ENCODE peak calls at places on chromosomes 13 and 19, in four cellular contexts. One of them, this sample, is unnamed.

GRCh38 chr19:45152504-45153338 is 8.1 kb downstream of the NKPD1 start:
- DNase-seq in body of pancreas: peak; percentile 54
- DNase-seq in HAP-1: no peak
- DNase-seq in tibial nerve: peak; percentile 13
- DNase-seq in this sample: no peak

GRCh38 chr19:18174983-18175382 is 1.4 kb downstream of the IFI30 start:
- DNase-seq in HAP-1: no peak
- DNase-seq in body of pancreas: no peak
- DNase-seq in tibial nerve: no peak
- DNase-seq in this sample: no peak

GRCh38 chr13:32733685-32734084 is 147.4 kb downstream of the PDS5B start:
- DNase-seq in HAP-1: no peak
- DNase-seq in body of pancreas: no peak
- DNase-seq in tibial nerve: no peak
- DNase-seq in this sample: no peak

GRCh38 chr13:112710855-112711527 is 21.2 kb downstream of the ATP11A start:
- DNase-seq in tibial nerve: peak; percentile 52
- DNase-seq in HAP-1: no peak
- DNase-seq in body of pancreas: no peak
- DNase-seq in this sample: no peak

GRCh38 chr19:54266133-54266532 is 9.1 kb upstream of the LILRB5 start:
- DNase-seq in tibial nerve: peak; percentile 83
- DNase-seq in body of pancreas: peak; percentile 82
- DNase-seq in HAP-1: peak; percentile 32
- DNase-seq in this sample: no peak

GRCh38 chr19:11693505-11694499 is 44.9 kb downstream of the ZNF823 start:
- DNase-seq in HAP-1: peak; percentile 43
- DNase-seq in body of pancreas: peak; percentile 15
- DNase-seq in tibial nerve: no peak
- DNase-seq in this sample: no peak

GRCh38 chr19:48064509-48064908 is 20.6 kb upstream of the CABP5 start:
- DNase-seq in body of pancreas: no peak
- DNase-seq in tibial nerve: no peak
- DNase-seq in HAP-1: peak; percentile 7
- DNase-seq in this sample: no peak

GRCh38 chr13:101529419-101529818 is 76.9 kb downstream of the ITGBL1 start:
- DNase-seq in body of pancreas: peak; percentile 8
- DNase-seq in HAP-1: no peak
- DNase-seq in tibial nerve: peak; percentile 54
- DNase-seq in this sample: no peak

GRCh38 chr19:34345934-34346333 is 19.1 kb upstream of the GPI start:
- DNase-seq in body of pancreas: peak; percentile 66
- DNase-seq in HAP-1: peak; percentile 77
- DNase-seq in tibial nerve: peak; percentile 55
- DNase-seq in this sample: no peak

GRCh38 chr19:35534803-35535480 is 1.7 kb downstream of the GAPDHS start:
- DNase-seq in tibial nerve: no peak
- DNase-seq in body of pancreas: no peak
- DNase-seq in HAP-1: no peak
- DNase-seq in this sample: no peak

GRCh38 chr19:5357584-5357983 is 17.0 kb upstream of the PTPRS start:
- DNase-seq in HAP-1: no peak
- DNase-seq in tibial nerve: no peak
- DNase-seq in body of pancreas: no peak
- DNase-seq in this sample: no peak

GRCh38 chr19:13765395-13766094 is 1.2 kb downstream of the MRI1 start:
- DNase-seq in body of pancreas: no peak
- DNase-seq in tibial nerve: no peak
- DNase-seq in HAP-1: no peak
- DNase-seq in this sample: no peak

GRCh38 chr19:4744451-4745170 is 21.0 kb upstream of the DPP9 start:
- DNase-seq in HAP-1: no peak
- DNase-seq in body of pancreas: peak; percentile 67
- DNase-seq in tibial nerve: peak; percentile 22
- DNase-seq in this sample: no peak

GRCh38 chr19:50882188-50882587 is 8.9 kb downstream of the KLK2 start:
- DNase-seq in body of pancreas: no peak
- DNase-seq in tibial nerve: no peak
- DNase-seq in HAP-1: no peak
- DNase-seq in this sample: no peak

GRCh38 chr19:44476559-44477408 is 23.5 kb downstream of the ZNF180 start:
- DNase-seq in body of pancreas: no peak
- DNase-seq in tibial nerve: no peak
- DNase-seq in HAP-1: no peak
- DNase-seq in this sample: no peak

GRCh38 chr19:43700368-43701015 is 15.4 kb upstream of the IRGC start:
- DNase-seq in tibial nerve: peak; percentile 40
- DNase-seq in HAP-1: no peak
- DNase-seq in body of pancreas: peak; percentile 62
- DNase-seq in this sample: no peak

GRCh38 chr13:112522578-112522977 is 65.4 kb downstream of the TUBGCP3 start:
- DNase-seq in HAP-1: no peak
- DNase-seq in body of pancreas: no peak
- DNase-seq in tibial nerve: no peak
- DNase-seq in this sample: no peak

GRCh38 chr13:94558721-94559120 is 37.2 kb downstream of the TGDS start:
- DNase-seq in tibial nerve: no peak
- DNase-seq in body of pancreas: no peak
- DNase-seq in HAP-1: no peak
- DNase-seq in this sample: no peak

GRCh38 chr19:17985037-17985818 is 18.3 kb downstream of the KCNN1 start:
- DNase-seq in tibial nerve: no peak
- DNase-seq in body of pancreas: no peak
- DNase-seq in HAP-1: no peak
- DNase-seq in this sample: no peak

GRCh38 chr13:36819811-36820140 is 754 bp downstream of the RFXAP start:
- DNase-seq in tibial nerve: no peak
- DNase-seq in HAP-1: peak; percentile 42
- DNase-seq in body of pancreas: no peak
- DNase-seq in this sample: no peak

GRCh38 chr19:35436477-35437141 is 11.4 kb upstream of the FFAR2 start:
- DNase-seq in body of pancreas: peak; percentile 56
- DNase-seq in HAP-1: no peak
- DNase-seq in tibial nerve: peak; percentile 20
- DNase-seq in this sample: no peak

GRCh38 chr19:30284885-30285284 is 87.3 kb upstream of the ZNF536 start:
- DNase-seq in tibial nerve: no peak
- DNase-seq in body of pancreas: no peak
- DNase-seq in HAP-1: no peak
- DNase-seq in this sample: no peak

GRCh38 chr19:34126966-34127365 is 45.3 kb upstream of the LSM14A start:
- DNase-seq in body of pancreas: no peak
- DNase-seq in tibial nerve: no peak
- DNase-seq in HAP-1: no peak
- DNase-seq in this sample: no peak

GRCh38 chr13:69755101-69755500 is 352.5 kb upstream of the ATXN8OS start:
- DNase-seq in HAP-1: no peak
- DNase-seq in tibial nerve: no peak
- DNase-seq in body of pancreas: no peak
- DNase-seq in this sample: no peak

GRCh38 chr13:112928020-112928931 is 40.7 kb upstream of the MCF2L start:
- DNase-seq in tibial nerve: no peak
- DNase-seq in body of pancreas: no peak
- DNase-seq in HAP-1: no peak
- DNase-seq in this sample: no peak

GRCh38 chr19:55251296-55252081 is 7.3 kb downstream of the PPP6R1 start:
- DNase-seq in tibial nerve: no peak
- DNase-seq in HAP-1: no peak
- DNase-seq in body of pancreas: no peak
- DNase-seq in this sample: no peak

GRCh38 chr19:31254611-31255010 is 94.6 kb downstream of the TSHZ3 start:
- DNase-seq in tibial nerve: no peak
- DNase-seq in body of pancreas: no peak
- DNase-seq in HAP-1: no peak
- DNase-seq in this sample: no peak

GRCh38 chr13:99605417-99606321 is 104.4 kb downstream of the TM9SF2 start:
- DNase-seq in tibial nerve: peak; percentile 10
- DNase-seq in body of pancreas: peak; percentile 82
- DNase-seq in HAP-1: peak; percentile 17
- DNase-seq in this sample: no peak

GRCh38 chr19:54186934-54187381 is 2.4 kb downstream of the MBOAT7 start:
- DNase-seq in HAP-1: no peak
- DNase-seq in body of pancreas: peak; percentile 87
- DNase-seq in tibial nerve: no peak
- DNase-seq in this sample: no peak

GRCh38 chr13:26062853-26063444 is 11.1 kb upstream of the SHISA2 start:
- DNase-seq in HAP-1: peak; percentile 67
- DNase-seq in body of pancreas: peak; percentile 47
- DNase-seq in tibial nerve: peak; percentile 59
- DNase-seq in this sample: no peak

GRCh38 chr19:55172741-55173140 is 6.3 kb upstream of the DNAAF3 start:
- DNase-seq in tibial nerve: no peak
- DNase-seq in HAP-1: no peak
- DNase-seq in body of pancreas: no peak
- DNase-seq in this sample: no peak

GRCh38 chr13:110649551-110649950 is 34.2 kb downstream of the NAXD start:
- DNase-seq in body of pancreas: no peak
- DNase-seq in HAP-1: no peak
- DNase-seq in tibial nerve: no peak
- DNase-seq in this sample: no peak

GRCh38 chr13:110647365-110647737 is 32.0 kb downstream of the NAXD start:
- DNase-seq in tibial nerve: no peak
- DNase-seq in HAP-1: no peak
- DNase-seq in body of pancreas: no peak
- DNase-seq in this sample: no peak

GRCh38 chr13:110648848-110649421 is 33.6 kb downstream of the NAXD start:
- DNase-seq in body of pancreas: no peak
- DNase-seq in HAP-1: no peak
- DNase-seq in tibial nerve: no peak
- DNase-seq in this sample: no peak

GRCh38 chr13:110646442-110647364 is 31.4 kb downstream of the NAXD start:
- DNase-seq in HAP-1: no peak
- DNase-seq in body of pancreas: no peak
- DNase-seq in tibial nerve: no peak
- DNase-seq in this sample: no peak

GRCh38 chr13:110648155-110648819 is 32.9 kb downstream of the NAXD start:
- DNase-seq in HAP-1: no peak
- DNase-seq in body of pancreas: no peak
- DNase-seq in tibial nerve: no peak
- DNase-seq in this sample: no peak
- H3K4me1 ChIP-seq in HAP-1: no peaks in the 10 kb centered on the region
- H3K4me1 ChIP-seq in body of pancreas: peaks cover 8% of the 10 kb centered on the region
- H3K4me1 ChIP-seq in tibial nerve: no peaks in the 10 kb centered on the region
- H3K4me1 ChIP-seq in this sample: peaks cover 10% of the 10 kb centered on the region

GRCh38 chr19:41548047-41548446 is 27.9 kb upstream of the CEACAM21 start:
- DNase-seq in HAP-1: no peak
- DNase-seq in tibial nerve: no peak
- DNase-seq in body of pancreas: no peak
- DNase-seq in this sample: no peak
- H3K4me1 ChIP-seq in HAP-1: no peaks in the 10 kb centered on the region
- H3K4me1 ChIP-seq in tibial nerve: peaks cover 15% of the 10 kb centered on the region
- H3K4me1 ChIP-seq in body of pancreas: no peaks in the 10 kb centered on the region
- H3K4me1 ChIP-seq in this sample: no peaks in the 10 kb centered on the region

GRCh38 chr19:39401549-39402416 is 4.9 kb upstream of the ZFP36 start:
- DNase-seq in HAP-1: no peak
- DNase-seq in tibial nerve: peak; percentile 69
- DNase-seq in body of pancreas: peak; percentile 79
- DNase-seq in this sample: no peak

GRCh38 chr19:39398297-39398864 is 7.2 kb downstream of the MED29 start:
- DNase-seq in tibial nerve: peak; percentile 72
- DNase-seq in HAP-1: no peak
- DNase-seq in body of pancreas: peak; percentile 84
- DNase-seq in this sample: no peak

GRCh38 chr19:39397360-39398296 is 6.5 kb downstream of the MED29 start:
- DNase-seq in tibial nerve: peak; percentile 95
- DNase-seq in HAP-1: peak; percentile 59
- DNase-seq in body of pancreas: peak; percentile 92
- DNase-seq in this sample: no peak

GRCh38 chr19:39400997-39401548 is 5.6 kb upstream of the ZFP36 start:
- DNase-seq in HAP-1: no peak
- DNase-seq in body of pancreas: no peak
- DNase-seq in tibial nerve: no peak
- DNase-seq in this sample: no peak

GRCh38 chr19:39399684-39400465 is 6.8 kb upstream of the ZFP36 start:
- DNase-seq in body of pancreas: no peak
- DNase-seq in HAP-1: no peak
- DNase-seq in tibial nerve: no peak
- DNase-seq in this sample: no peak
- H3K4me1 ChIP-seq in body of pancreas: peaks cover 42% of the 10 kb centered on the region
- H3K4me1 ChIP-seq in HAP-1: peaks cover 14% of the 10 kb centered on the region
- H3K4me1 ChIP-seq in tibial nerve: peaks cover 45% of the 10 kb centered on the region
- H3K4me1 ChIP-seq in this sample: peaks cover 48% of the 10 kb centered on the region

DNA sequence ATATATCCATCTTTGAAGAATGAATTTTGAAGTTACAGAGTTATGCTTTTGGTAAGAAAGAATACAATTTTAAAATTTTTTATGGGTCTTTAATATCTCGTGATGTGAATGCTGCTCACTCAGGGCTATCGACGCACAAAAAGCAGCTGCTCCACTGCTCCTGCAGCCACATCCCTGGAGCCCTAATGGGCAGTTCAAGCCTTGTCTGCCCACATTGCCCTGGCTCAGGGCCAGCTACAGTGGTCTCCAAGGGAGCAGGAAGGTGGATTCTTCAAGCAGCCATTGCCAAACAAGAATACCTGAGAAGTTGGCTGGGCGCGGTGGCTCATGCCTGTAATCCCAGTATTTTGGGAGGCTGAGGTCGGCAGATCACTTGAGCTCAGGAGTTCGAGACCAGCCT is 85.8 kb downstream of the IPO5 start:
- DNase-seq in tibial nerve: no peak
- DNase-seq in HAP-1: no peak
- DNase-seq in body of pancreas: no peak
- DNase-seq in this sample: no peak
- H3K4me1 ChIP-seq in tibial nerve: no peaks in the 10 kb centered on the region
- H3K4me1 ChIP-seq in HAP-1: no peaks in the 10 kb centered on the region
- H3K4me1 ChIP-seq in body of pancreas: no peaks in the 10 kb centered on the region
- H3K4me1 ChIP-seq in this sample: no peaks in the 10 kb centered on the region